ENCODE peak calls at places on chromosomes 4 and X, in four cellular contexts. P is HepG2, N is K562, D is A549. U is an unnamed sample.

GRCh38 chr4:102500371-102501175 is 586 bp upstream of the NFKB1 start:
- DNase-seq in D (peak; percentile 37), P (peak; percentile 24), N (no peak), U (no peak)

GRCh38 chr4:179662522-179662921 is 2220.3 kb upstream of the AGA start:
- DNase-seq in P (no peak), D (no peak), N (no peak), U (no peak)

GRCh38 chr4:3123201-3123671 is 48.8 kb downstream of the HTT start:
- DNase-seq in N (no peak), D (no peak), P (no peak), U (no peak)

GRCh38 chr4:58413849-58414248 is 1303.7 kb upstream of the IGFBP7 start:
- DNase-seq in N (no peak), P (no peak), D (no peak), U (no peak)

GRCh38 chrX:1239681-1240142 is 27.3 kb upstream of the CRLF2 start:
- DNase-seq in D (no peak), N (no peak), P (no peak), U (no peak)

GRCh38 chr4:142984871-142985585 is 138.9 kb upstream of the INPP4B start:
- DNase-seq in N (no peak), D (peak; percentile 15), P (peak; percentile 23), U (peak; percentile 15)

GRCh38 chrX:1601051-1601767 is 9.8 kb downstream of the AKAP17A start:
- DNase-seq in P (no peak), D (no peak), N (no peak), U (no peak)

GRCh38 chr4:78644744-78645330 is 93.3 kb downstream of the ANXA3 start:
- DNase-seq in P (peak; percentile 51), D (peak; percentile 83), N (peak; percentile 72), U (no peak)

GRCh38 chr4:53763813-53764597 is 172.7 kb upstream of the LNX1 start:
- DNase-seq in P (no peak), D (no peak), N (no peak), U (no peak)

GRCh38 chr4:2267841-2268240 is 5.9 kb upstream of the MXD4 start:
- DNase-seq in N (no peak), P (no peak), D (no peak), U (no peak)

GRCh38 chr4:183438458-183439113 is 5.8 kb upstream of the CDKN2AIP start:
- DNase-seq in D (peak; percentile 86), N (no peak), P (peak; percentile 70), U (no peak)

GRCh38 chr4:151325320-151326246 is at the start of gene SH3D19:
- DNase-seq in N (peak; percentile 6), D (peak; percentile 84), P (peak; percentile 99), U (no peak)

GRCh38 chrX:132622130-132622529 is 133.3 kb upstream of the MBNL3 start:
- DNase-seq in P (no peak), N (peak; percentile 49), D (no peak), U (no peak)

GRCh38 chrX:11535156-11535919 is 130.4 kb downstream of the ARHGAP6 start:
- DNase-seq in D (no peak), P (no peak), N (no peak), U (no peak)

GRCh38 chr4:168589154-168589553 is 92.3 kb downstream of the PALLD start:
- DNase-seq in P (no peak), N (no peak), D (peak; percentile 74), U (no peak)

GRCh38 chr4:681736-682451 is 7.1 kb downstream of the SLC49A3 start:
- DNase-seq in N (peak; percentile 92), D (peak; percentile 30), P (peak; percentile 62), U (peak; percentile 76)

GRCh38 chr4:29405151-29405550 is 1315.0 kb upstream of the PCDH7 start:
- DNase-seq in N (no peak), P (no peak), D (no peak), U (no peak)

GRCh38 chr4:115292320-115293092 is 179.1 kb upstream of the NDST4 start:
- DNase-seq in D (no peak), N (no peak), P (no peak), U (no peak)

GRCh38 chr4:47597696-47598095 is 112.6 kb downstream of the ATP10D start:
- DNase-seq in D (no peak), N (no peak), P (no peak), U (no peak)

GRCh38 chrX:15301924-15302323 is 13.5 kb downstream of the ASB11 start:
- DNase-seq in N (no peak), P (no peak), D (no peak), U (no peak)

GRCh38 chrX:97199501-97199900 is 315.8 kb downstream of the RPA4 start:
- DNase-seq in N (no peak), P (no peak), D (no peak), U (no peak)

GRCh38 chr4:102625232-102625930 is 124.2 kb downstream of the NFKB1 start:
- DNase-seq in N (no peak), P (peak; percentile 59), D (peak; percentile 37), U (no peak)

GRCh38 chr4:153143527-153144348 is 60.5 kb upstream of the TRIM2 start:
- DNase-seq in D (no peak), N (peak; percentile 29), P (no peak), U (no peak)

GRCh38 chr4:158314756-158315487 is 104.6 kb downstream of the TMEM144 start:
- DNase-seq in D (peak; percentile 70), N (no peak), P (no peak), U (no peak)
- TF ChIP-seq PHF8 in D (no peak), N (no peak), P (no peak), U (no peak)

DNA sequence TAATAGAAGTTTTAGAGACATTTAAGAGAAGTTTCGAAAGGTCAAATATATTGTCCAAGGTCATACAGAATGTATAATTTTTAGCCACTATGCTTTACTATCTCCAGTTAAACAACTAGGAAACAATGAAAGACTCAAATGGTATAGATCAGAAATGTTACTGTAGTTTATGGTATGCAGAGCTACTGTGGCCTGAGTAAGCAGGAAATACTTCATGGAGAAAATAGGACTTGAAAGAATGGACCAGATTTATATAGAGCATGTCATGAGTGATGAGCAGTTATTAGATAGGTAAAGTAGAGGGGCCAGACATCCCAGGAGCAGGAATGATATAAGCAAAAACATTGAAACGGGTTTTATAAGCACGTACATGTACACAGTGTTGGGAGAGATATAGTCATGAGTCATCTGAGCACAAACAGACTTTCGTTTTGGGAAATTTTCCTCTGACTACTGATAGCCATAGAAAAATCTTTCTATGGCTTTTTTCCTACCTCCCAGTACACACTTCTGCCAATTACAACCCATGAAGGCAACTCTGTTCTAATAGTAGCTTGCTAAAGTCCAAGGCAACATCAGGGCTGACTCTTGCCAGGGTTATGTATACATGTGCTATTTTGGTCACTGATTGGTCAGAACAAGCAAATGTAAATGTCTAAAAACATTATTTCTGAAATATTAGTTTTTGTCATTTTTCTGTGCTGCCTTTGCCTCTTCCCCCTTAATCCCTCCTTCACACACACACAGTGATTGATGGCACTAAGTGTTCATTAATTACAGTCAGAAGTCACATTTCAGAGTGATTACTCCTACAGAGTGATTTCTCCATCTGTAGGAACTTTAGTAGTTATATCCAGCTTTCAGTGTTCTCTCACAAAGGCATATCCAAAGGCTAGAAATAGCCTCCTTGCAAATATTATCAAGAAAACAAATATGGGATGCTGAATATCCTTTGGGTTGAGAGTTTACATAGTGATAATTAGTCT is 198.7 kb downstream of the ENOX2 start:
- DNase-seq in P (peak; percentile 66), D (peak; percentile 17), N (no peak), U (no peak)
- TF ChIP-seq PHF8 in P (no peak), D (no peak), N (no peak), U (no peak)

GRCh38 chr4:26763063-26763462 is 97.6 kb upstream of the STIM2 start:
- DNase-seq in D (no peak), P (no peak), N (no peak), U (no peak)

GRCh38 chr4:26763649-26764048 is 97.0 kb upstream of the STIM2 start:
- DNase-seq in N (no peak), P (no peak), D (no peak), U (no peak)

GRCh38 chr4:26757751-26758150 is 102.9 kb upstream of the STIM2 start:
- DNase-seq in P (no peak), N (no peak), D (no peak), U (no peak)

GRCh38 chr4:26762650-26763049 is 98.0 kb upstream of the STIM2 start:
- DNase-seq in P (no peak), N (no peak), D (no peak), U (no peak)

GRCh38 chr4:26758899-26759298 is 101.7 kb upstream of the STIM2 start:
- DNase-seq in P (no peak), N (no peak), D (no peak), U (no peak)
- TF ChIP-seq PHF8 in P (no peak), N (no peak), D (no peak), U (no peak)

DNA sequence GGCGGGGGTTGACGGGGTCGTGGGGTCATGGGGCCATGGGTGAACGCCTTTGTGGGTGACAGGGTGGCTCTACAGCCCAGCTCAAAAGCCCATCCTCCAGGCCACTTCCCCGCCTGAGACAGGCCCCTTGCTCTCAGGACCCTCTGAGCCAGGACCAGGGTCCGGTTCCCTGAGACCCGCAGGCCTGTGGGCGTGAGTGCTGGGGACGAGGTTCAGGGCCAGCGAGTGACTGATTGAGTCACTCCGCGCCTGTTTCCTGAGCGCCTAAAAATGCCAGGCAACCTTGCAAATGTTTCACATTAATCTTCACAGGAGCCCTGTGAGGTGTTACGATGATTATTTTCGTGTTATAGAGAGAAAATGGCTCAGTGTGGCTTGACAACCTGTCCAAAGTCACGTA is 97.8 kb downstream of the ZNF674 start:
- DNase-seq in N (no peak), P (peak; percentile 23), D (no peak), U (no peak)
- TF ChIP-seq PHF8 in N (no peak), P (no peak), D (no peak), U (no peak)